ENCODE peak calls at places on chromosomes 13 and 19, in five cellular contexts. B is CD8-positive, alpha-beta T cell; A is IMR-90; N is breast epithelium; R is progenitor cell of endocrine pancreas. J is an unnamed sample.

GRCh38 chr19:39170398-39171231 is 26.1 kb upstream of the NCCRP1 start:
- DNase-seq in B (no peak), A (no peak), N (no peak), R (no peak), J (no peak)

GRCh38 chr13:41613984-41614581 is 156.7 kb downstream of the RGCC start:
- DNase-seq in B (no peak), A (peak), N (no peak), R (no peak), J (no peak)

GRCh38 chr13:25920277-25920676 is 131.5 kb downstream of the SHISA2 start:
- DNase-seq in B (no peak), A (no peak), N (no peak), R (no peak), J (no peak)

GRCh38 chr19:55431183-55431582 is 11.9 kb downstream of the SHISA7 start:
- DNase-seq in B (no peak), A (no peak), N (no peak), R (no peak), J (no peak)

GRCh38 chr19:2422951-2423880 is 4.2 kb downstream of the TIMM13 start:
- DNase-seq in B (no peak), A (no peak), N (no peak), R (no peak), J (no peak)

GRCh38 chr19:42326969-42327368 is 1.5 kb downstream of the MEGF8 start:
- DNase-seq in B (no peak), A (no peak), N (no peak), R (no peak), J (no peak)

GRCh38 chr19:35569281-35569781 is 5.9 kb upstream of the ATP4A start:
- DNase-seq in B (no peak), A (no peak), N (no peak), R (no peak), J (no peak)

GRCh38 chr19:17385878-17386611 is 8.0 kb downstream of the CCDC194 start:
- DNase-seq in B (peak), A (peak), N (no peak), R (peak), J (peak)

GRCh38 chr13:46339035-46339666 is 47.9 kb downstream of the RUBCNL start:
- DNase-seq in B (no peak), A (peak), N (no peak), R (no peak), J (no peak)

GRCh38 chr13:50357586-50358118 is 342.4 kb downstream of the KCNRG start:
- DNase-seq in B (no peak), A (peak), N (peak), R (no peak), J (no peak)

GRCh38 chr19:33456845-33457220 is 64.8 kb downstream of the PEPD start:
- DNase-seq in B (no peak), A (no peak), N (no peak), R (no peak), J (no peak)

GRCh38 chr13:50107205-50107604 is 92.0 kb downstream of the KCNRG start:
- DNase-seq in B (no peak), A (peak), N (no peak), R (no peak), J (no peak)

GRCh38 chr13:109652536-109652935 is 133.8 kb downstream of the IRS2 start:
- DNase-seq in B (no peak), A (peak), N (no peak), R (no peak), J (no peak)

GRCh38 chr19:47711652-47712239 is 1.5 kb upstream of the EHD2 start:
- DNase-seq in B (no peak), A (no peak), N (no peak), R (no peak), J (no peak)

GRCh38 chr13:112907286-112907685 is 61.7 kb upstream of the MCF2L start:
- DNase-seq in B (no peak), A (no peak), N (no peak), R (no peak), J (no peak)

GRCh38 chr13:51420681-51421476 is 32.0 kb downstream of the INTS6 start:
- DNase-seq in B (no peak), A (no peak), N (no peak), R (no peak), J (no peak)

GRCh38 chr19:9205506-9206113 is 13.8 kb downstream of the OR7D4 start:
- DNase-seq in B (peak), A (peak), N (peak), R (peak), J (peak)

DNA sequence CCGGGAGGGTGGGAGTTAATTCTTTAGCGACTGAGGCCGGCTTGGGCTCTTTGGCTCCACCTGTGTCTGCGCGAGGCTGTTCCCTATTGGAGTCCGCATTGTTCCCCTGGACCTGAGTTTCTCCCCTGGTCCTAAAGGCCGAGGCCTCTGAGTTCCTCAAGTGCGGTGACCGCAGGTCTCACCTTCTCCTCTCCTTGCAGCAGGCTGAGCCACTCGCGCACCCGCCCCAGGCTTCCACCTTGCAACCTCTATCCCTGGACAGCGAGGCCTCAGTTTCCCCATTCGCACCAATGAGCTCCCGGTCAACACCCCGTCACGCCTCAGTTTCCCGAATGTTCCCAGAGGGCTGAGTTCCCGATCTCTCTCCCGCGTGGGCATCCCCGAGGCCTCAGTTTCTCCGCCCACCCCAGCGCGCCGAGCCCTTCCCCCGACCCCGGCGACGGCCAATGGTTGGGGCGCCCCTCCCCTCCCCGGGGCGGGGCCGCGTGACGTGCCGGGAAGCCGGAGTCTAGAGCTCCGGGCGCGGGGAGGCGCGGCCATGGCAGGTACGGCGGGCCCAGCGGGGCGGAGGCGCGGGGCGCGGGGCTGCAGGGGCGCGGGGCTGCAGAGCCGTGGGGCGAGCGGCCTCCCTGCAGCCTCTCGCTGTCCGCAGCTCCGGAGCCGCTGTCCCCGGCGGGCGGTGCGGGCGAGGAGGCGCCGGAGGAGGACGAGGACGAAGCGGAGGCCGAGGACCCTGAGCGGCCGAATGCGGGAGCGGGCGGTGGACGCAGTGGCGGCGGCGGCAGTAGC is at the start of gene MPND:
- DNase-seq in B (peak), A (peak), N (peak), R (peak), J (peak)
- TF ChIP-seq CTCF in B (no peak), A (peak), N (no peak), R (peak), J (no peak)

DNA sequence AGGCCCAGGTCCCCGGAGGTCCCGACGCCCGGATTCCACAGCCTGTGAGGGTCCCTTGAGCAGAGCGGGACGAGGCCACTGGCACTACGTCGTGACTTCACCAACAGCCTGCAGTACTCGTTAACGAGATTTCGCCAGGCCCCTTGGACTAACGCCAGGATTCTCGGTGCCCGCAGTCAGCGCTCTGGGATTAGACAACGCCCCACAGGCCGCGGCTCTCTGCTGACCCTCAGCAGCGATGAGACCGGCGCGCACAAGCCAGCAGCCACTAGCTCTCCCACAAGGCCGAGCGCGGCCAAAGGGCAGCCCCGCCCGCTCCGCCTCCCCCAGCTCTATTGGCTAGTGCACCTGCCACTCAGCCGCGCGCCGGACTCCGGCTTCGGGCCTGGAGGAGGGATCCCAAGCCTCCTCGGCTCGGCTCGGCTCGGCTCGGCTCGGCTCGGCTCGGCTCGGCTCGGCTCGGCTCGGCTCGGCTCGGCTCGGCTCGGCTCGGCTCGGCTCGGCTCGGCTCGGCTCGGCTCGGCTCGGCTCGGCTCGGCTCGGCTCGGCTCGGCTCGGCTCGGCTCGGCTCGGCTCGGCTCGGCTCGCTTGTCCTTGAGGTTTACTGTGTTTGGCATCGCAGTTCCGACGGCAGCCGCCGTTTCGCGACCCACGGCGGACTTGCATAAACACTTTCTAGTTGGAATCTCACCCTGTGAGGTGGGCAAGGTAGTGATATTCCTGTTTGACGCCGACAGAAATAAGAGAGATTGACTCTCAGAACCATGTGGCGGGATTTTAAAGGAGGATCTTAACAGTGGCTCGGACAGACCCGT is 231.7 kb upstream of the SERP2 start:
- DNase-seq in B (peak), A (peak), N (peak), R (peak), J (peak)
- TF ChIP-seq CTCF in B (no peak), A (peak), N (no peak), R (peak), J (no peak)

GRCh38 chr19:49845433-49845832 is 5.5 kb upstream of the PTOV1 start:
- DNase-seq in B (no peak), A (peak), N (no peak), R (no peak), J (no peak)
- TF ChIP-seq CTCF in B (no peak), A (peak), N (no peak), R (no peak), J (no peak)

DNA sequence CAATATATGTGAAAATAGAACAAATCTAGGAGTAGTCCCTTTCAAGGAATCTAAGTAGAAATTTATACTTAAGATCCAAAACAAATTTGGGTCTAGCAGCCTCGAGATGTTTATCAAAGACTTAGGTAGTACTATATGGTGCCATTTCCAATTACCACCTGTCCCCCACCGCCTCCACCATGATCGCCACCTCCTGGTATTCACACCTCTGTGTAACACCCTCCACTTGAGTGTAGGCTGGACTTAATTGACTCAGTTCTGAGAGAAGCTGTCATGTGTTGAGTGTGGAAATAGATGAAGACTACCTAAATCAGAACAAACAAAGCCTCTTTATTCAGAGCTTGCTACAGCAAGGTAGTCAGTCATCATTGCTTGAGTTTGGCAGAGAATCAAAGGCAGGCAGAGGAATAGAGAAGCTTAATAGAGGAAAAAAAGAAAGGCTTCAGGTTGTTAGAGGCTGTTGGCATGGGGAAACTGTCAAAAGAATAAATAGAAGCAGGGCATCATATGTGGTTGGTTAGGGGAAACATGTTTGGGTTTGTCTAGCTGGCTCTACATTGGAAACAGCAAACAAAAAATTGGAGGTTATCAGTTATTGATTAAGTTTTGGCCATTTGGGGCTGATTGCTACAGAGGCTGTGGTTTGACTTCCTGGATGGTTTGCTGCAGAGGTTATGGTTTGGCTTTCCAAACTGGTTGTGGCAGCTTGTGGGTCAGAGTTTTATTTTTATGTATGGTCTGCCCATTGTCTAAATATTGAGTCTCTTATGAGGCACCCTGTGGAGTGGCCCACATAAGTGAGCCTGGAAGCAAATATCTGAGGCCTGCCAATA is 261.4 kb downstream of the GPC5 start:
- DNase-seq in B (no peak), A (no peak), N (no peak), R (no peak), J (no peak)
- TF ChIP-seq CTCF in B (no peak), A (no peak), N (no peak), R (no peak), J (no peak)

GRCh38 chr13:99414048-99414995 is 87.0 kb upstream of the TM9SF2 start:
- DNase-seq in B (no peak), A (no peak), N (no peak), R (no peak), J (no peak)
- TF ChIP-seq CTCF in B (no peak), A (no peak), N (no peak), R (no peak), J (no peak)

DNA sequence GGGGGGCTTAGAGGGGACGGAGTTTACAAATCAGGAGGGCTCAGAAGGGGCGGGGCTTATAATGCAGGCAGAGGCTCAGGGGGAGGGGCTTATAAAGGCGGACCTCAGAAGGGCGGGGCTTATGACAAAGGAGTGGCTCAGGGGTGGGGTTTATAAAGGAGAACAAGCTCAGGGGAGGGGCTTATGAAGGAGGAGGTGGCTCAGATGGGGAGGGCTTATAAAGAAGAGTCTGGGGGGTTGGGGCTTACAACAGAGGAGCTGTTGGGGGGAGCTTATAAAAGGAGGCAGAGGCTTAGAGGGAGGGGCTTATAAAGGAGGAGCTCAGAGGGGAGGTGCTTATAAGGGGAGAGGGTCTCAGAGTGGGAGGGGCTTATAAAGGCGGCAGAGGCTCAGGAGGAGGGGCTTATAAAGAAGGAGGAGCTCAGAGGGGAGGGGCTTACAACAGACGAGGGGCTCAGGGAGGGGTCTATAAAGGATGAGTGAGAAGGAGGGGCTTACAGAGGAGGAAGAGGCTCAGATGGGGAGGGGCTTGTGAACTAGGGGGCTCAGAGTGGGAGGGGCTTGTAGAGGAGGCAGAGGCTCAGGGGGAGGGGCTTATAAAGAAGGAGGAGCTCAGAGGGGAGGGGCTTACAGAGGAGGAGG is 1.0 kb downstream of the SMIM24 start:
- DNase-seq in B (peak), A (no peak), N (no peak), R (no peak), J (no peak)
- TF ChIP-seq CTCF in B (no peak), A (no peak), N (no peak), R (no peak), J (no peak)

DNA sequence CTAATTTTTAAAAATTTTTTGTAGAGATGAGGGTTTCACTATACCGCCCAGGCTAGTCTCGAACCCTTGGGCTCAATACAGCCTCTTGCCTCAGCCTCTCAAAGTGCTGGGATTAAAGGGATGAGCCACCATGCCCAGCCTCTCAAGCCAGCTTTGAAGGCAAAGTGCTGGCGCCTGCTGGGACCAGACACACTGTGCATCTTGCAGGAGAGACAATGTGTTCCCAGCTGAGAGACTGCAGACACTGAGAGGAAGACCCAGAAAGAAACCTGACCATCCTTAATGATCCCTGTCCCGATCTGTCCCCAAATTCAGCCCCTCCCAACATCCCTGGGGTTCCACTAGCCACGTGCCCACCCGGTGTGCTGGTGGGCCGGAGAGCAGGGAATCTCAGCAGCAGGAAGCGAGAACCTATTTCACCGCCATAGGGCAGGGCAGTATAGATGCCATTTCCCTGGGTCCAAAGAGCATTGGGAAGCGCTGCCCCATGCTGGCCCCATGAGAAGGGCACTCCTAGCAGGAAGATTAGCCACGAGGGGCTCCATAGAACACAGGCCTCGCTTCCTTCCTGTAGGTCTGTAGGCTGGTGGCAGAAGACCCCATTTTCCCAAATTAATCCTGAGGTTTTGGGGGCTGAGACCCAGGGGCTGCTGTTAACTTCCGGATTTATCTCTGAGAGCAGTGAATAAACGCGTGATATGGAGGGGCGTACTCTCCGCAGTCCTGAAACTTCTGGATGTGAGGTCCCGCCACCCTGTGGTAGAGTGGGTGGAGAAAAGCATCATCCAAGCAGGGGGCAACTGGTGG is 968 bp downstream of the RAVER1 start:
- DNase-seq in B (no peak), A (no peak), N (no peak), R (no peak), J (no peak)
- TF ChIP-seq CTCF in B (no peak), A (peak), N (no peak), R (no peak), J (no peak)

DNA sequence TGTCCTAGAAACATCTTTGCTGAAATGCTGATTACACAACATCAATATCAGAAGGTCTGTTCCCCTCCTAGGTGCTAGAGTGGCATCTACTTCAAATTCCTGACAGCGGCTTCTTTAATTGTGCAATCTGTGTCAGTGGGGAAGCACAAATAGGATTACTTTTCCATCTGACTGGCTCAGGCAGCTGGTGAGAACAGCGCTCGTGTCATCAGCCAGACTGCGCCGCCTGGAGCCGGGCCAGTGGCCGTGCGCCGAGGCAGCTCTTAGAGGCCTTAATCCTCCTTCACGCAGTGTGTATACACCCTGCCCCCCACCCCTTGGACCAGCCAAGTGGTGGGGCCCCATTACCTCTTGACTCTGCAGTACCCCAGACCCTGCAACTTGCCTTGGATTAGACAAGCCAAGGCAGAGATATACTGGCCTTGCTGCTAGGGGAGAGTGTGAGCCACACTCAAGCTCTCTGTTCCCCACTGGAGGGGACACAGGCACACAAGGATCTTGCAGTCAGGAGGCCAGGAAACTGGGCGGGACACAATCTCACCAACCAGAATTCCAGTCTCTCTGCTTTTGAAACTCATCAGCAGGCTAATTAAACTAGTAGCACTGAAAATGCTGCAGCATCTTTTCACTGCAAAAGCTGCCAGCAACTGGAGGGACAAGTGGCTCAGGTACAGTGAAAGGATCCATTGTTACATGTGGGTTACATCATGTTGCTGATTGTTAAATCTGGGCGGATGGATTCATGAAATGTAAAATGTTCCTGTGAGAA is 48.9 kb upstream of the EPHX3 start:
- DNase-seq in B (no peak), A (peak), N (peak), R (no peak), J (no peak)
- TF ChIP-seq CTCF in B (no peak), A (peak), N (no peak), R (no peak), J (no peak)